ENCODE peak calls at places on chromosomes 13 and 19, in five cellular contexts. I is GM12892, E is breast epithelium, H is IMR-90, J is adrenal gland. P is an unnamed sample.

GRCh38 chr19:43455321-43456113 is 9.9 kb downstream of the LYPD3 start:
- DNase-seq in H (no peak), J (no peak), I (no peak), E (no peak), P (no peak)

GRCh38 chr13:72686766-72687165 is 40.7 kb downstream of the MZT1 start:
- DNase-seq in H (no peak), J (no peak), I (no peak), E (no peak), P (no peak)

GRCh38 chr19:30719189-30719990 is 347.2 kb downstream of the ZNF536 start:
- DNase-seq in E (no peak), I (peak), J (peak), H (no peak), P (no peak)

GRCh38 chr19:5691930-5692784 is 2.1 kb downstream of the RPL36 start:
- DNase-seq in E (no peak), I (no peak), J (peak), H (peak), P (peak)

GRCh38 chr13:24128962-24129361 is 31.6 kb upstream of the SPATA13 start:
- DNase-seq in I (no peak), J (no peak), H (no peak), E (no peak), P (no peak)

GRCh38 chr13:60018536-60018935 is 145.2 kb downstream of the DIAPH3 start:
- DNase-seq in J (no peak), I (no peak), H (no peak), E (no peak), P (no peak)

GRCh38 chr13:112071902-112072530 is 5.1 kb downstream of the SOX1 start:
- DNase-seq in H (no peak), J (no peak), I (no peak), E (no peak), P (no peak)

GRCh38 chr19:14837391-14837790 is 2.4 kb upstream of the OR7A5 start:
- DNase-seq in J (no peak), E (no peak), I (no peak), H (no peak), P (no peak)

GRCh38 chr13:36130542-36131214 is 504 bp downstream of the DCLK1 start:
- DNase-seq in I (no peak), E (no peak), H (no peak), J (peak), P (no peak)

GRCh38 chr13:98822238-98822606 is 69.8 kb upstream of the SLC15A1 start:
- DNase-seq in I (no peak), E (no peak), J (peak), H (peak), P (no peak)

GRCh38 chr19:28351761-28352160 is 861.2 kb downstream of the UQCRFS1 start:
- DNase-seq in H (no peak), I (no peak), J (no peak), E (no peak), P (no peak)

GRCh38 chr19:55086730-55087541 is 11.3 kb downstream of the EPS8L1 start:
- DNase-seq in H (peak), I (peak), J (peak), E (peak), P (peak)

GRCh38 chr19:39735688-39736087 is 2.1 kb downstream of the CLC start:
- DNase-seq in E (no peak), J (no peak), I (no peak), H (no peak), P (no peak)

GRCh38 chr13:52892925-52893324 is 44.5 kb upstream of the PCDH8 start:
- DNase-seq in I (no peak), H (no peak), J (no peak), E (no peak), P (no peak)

GRCh38 chr13:44463759-44464158 is 90.1 kb downstream of the SERP2 start:
- DNase-seq in J (no peak), E (no peak), H (no peak), I (no peak), P (no peak)

GRCh38 chr13:95629071-95629470 is 15.4 kb downstream of the DZIP1 start:
- DNase-seq in I (no peak), J (no peak), H (no peak), E (no peak), P (no peak)

GRCh38 chr13:75693227-75693626 is 57.1 kb downstream of the LMO7 start:
- DNase-seq in I (no peak), J (no peak), E (no peak), H (no peak), P (no peak)

GRCh38 chr13:75508002-75508548 is 26.1 kb upstream of the TBC1D4 start:
- DNase-seq in E (no peak), I (no peak), J (no peak), H (no peak), P (no peak)

GRCh38 chr19:15257782-15258181 is 25.5 kb upstream of the EPHX3 start:
- DNase-seq in E (no peak), H (no peak), J (no peak), I (no peak), P (no peak)

GRCh38 chr13:90270231-90270630 is 1077.3 kb upstream of the MIR17HG start:
- DNase-seq in J (no peak), E (no peak), I (no peak), H (no peak), P (no peak)

GRCh38 chr13:27101847-27102246 is 69.8 kb downstream of the USP12 start:
- DNase-seq in E (no peak), H (no peak), I (no peak), J (no peak), P (no peak)

GRCh38 chr13:60662595-60662994 is 265.6 kb downstream of the TDRD3 start:
- DNase-seq in J (no peak), H (no peak), I (no peak), E (no peak), P (no peak)

GRCh38 chr13:42957881-42958280 is 34.2 kb downstream of the EPSTI1 start:
- DNase-seq in H (no peak), E (no peak), J (no peak), I (no peak), P (no peak)

GRCh38 chr13:30061217-30061616 is 210.8 kb upstream of the UBL3 start:
- DNase-seq in E (no peak), J (no peak), I (no peak), H (peak), P (no peak)

GRCh38 chr19:40347476-40348124 is 597 bp downstream of the C19orf47 start:
- DNase-seq in H (no peak), J (no peak), I (no peak), E (no peak), P (no peak)

GRCh38 chr13:97211357-97211756 is 10.8 kb upstream of the MBNL2 start:
- DNase-seq in I (no peak), E (no peak), J (no peak), H (peak), P (no peak)

GRCh38 chr13:89832827-89833226 is 1514.7 kb upstream of the MIR17HG start:
- DNase-seq in I (no peak), E (no peak), J (no peak), H (peak), P (no peak)

GRCh38 chr13:21694831-21695230 is 24.0 kb downstream of the FGF9 start:
- DNase-seq in E (no peak), I (no peak), H (no peak), J (no peak), P (no peak)

GRCh38 chr19:10290876-10291553 is 1.3 kb downstream of the ICAM5 start:
- DNase-seq in J (peak), I (no peak), E (no peak), H (peak), P (peak)

GRCh38 chr19:54451997-54452396 is 3.0 kb downstream of the LENG8 start:
- DNase-seq in H (no peak), I (no peak), J (no peak), E (no peak), P (no peak)

GRCh38 chr19:45506246-45506990 is 861 bp upstream of the VASP start:
- DNase-seq in E (peak), I (peak), H (peak), J (peak), P (peak)

GRCh38 chr13:44206429-44206828 is 167.2 kb upstream of the SERP2 start:
- DNase-seq in H (no peak), I (no peak), J (no peak), E (no peak), P (no peak)

GRCh38 chr13:30409911-30410704 is 12.2 kb upstream of the UBE2L5 start:
- DNase-seq in E (no peak), H (peak), I (no peak), J (peak), P (no peak)

GRCh38 chr13:62418872-62419271 is 1003.2 kb upstream of the PCDH20 start:
- DNase-seq in J (no peak), H (peak), E (no peak), I (no peak), P (no peak)

GRCh38 chr19:10137751-10138682 is 18.3 kb upstream of the EIF3G start:
- DNase-seq in H (no peak), I (no peak), J (peak), E (no peak), P (no peak)

GRCh38 chr19:32339988-32340874 is 5.2 kb upstream of the ZNF507 start:
- DNase-seq in I (peak), J (peak), E (peak), H (peak), P (peak)

GRCh38 chr13:72463561-72463960 is 263.9 kb downstream of the MZT1 start:
- DNase-seq in H (no peak), I (no peak), J (no peak), E (no peak), P (no peak)

GRCh38 chr19:49301165-49301865 is 23.7 kb downstream of the SLC6A16 start:
- DNase-seq in E (peak), I (peak), H (peak), J (peak), P (peak)
- TF ChIP-seq POLR2A in E (no peak), I (no peak), H (no peak), J (no peak), P (no peak)

GRCh38 chr13:113588394-113589111 is 4.0 kb downstream of the TFDP1 start:
- DNase-seq in I (no peak), H (no peak), E (peak), J (no peak), P (no peak)
- TF ChIP-seq POLR2A in I (peak), H (no peak), E (no peak), J (no peak), P (peak)

DNA sequence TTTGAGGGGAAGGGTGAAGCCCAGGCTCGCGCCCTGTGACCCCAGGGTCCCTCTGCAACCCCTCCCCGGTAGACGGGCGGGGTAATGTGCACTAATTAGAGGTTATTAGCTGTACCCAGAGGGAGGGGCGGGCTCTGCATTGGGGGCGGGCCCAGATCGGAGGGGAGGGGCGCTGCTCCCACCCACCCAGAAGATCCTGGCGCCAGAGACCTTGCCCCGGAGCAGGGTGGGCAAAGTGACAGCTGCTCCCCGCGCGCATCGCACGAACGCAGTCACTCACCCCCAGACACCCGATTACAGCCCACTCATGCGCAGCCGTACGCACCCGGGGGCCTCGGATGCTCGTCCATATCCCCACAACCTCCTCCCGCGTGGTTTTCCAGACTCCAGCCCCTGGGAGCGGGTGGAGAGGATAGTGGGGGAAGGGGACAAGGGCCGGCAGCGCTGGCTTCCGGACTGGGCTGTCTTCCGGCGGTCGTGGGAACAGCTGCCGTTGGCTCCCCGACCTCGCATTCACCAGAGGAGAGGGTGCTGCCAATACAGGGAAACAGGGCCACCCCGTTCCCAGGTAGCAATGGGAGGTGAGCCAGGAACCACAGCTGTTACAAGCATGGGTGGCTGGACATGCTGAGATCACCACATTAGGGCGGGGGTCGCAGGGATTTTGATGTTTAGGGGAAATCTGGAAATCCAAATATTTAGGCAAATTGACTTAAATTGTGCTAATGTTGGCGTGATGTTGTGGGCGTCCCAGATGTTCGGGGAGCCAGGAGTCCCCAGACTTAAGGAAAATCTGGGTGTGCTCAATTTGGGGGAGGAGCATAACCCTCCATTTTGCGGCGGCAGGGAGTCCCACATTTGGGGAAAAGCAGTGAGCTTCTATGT is 2.9 kb upstream of the HOOK2 start:
- DNase-seq in E (peak), H (peak), I (no peak), J (peak), P (peak)
- TF ChIP-seq POLR2A in E (no peak), H (peak), I (peak), J (no peak), P (peak)

GRCh38 chr13:40172149-40172591 is 494.3 kb downstream of the FOXO1 start:
- DNase-seq in E (no peak), J (no peak), H (no peak), I (no peak), P (no peak)
- TF ChIP-seq POLR2A in E (no peak), J (no peak), H (no peak), I (no peak), P (no peak)

DNA sequence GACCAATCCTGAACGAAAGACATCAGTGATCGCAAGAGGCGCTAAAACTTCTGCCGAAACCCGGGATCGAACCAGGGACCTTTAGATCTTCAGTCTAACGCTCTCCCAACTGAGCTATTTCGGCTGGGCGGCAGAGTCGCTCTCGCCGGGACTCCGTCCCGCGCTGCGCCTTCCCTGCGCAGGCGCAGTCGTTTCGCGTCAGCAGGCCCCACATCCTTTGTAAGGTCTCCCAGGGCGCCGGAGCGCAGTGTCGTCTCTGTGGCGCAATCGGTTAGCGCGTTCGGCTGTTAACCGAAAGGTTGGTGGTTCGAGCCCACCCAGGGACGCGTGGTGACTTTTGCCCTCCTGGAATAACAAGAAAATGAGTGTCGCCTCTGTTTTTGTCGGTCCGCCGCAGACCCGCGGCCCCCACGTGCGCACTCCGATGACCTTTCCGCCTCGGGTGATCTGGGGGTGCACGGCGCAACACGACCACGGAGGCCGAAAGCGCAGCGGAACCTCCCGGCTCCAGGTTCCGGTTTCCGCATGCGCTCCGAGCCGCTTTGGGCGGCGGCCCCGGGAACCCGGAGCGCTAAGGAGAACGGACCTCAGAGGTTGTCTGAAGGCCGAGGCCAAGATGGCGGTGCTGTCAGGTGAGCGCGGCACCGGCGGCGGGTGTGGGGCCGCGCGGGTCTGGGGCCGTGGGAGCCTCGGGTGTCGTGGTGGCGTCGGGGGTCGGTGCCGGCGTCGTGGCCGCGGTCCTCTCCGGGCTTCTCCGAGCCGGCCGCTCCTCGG is at the start of gene NDUFS7:
- DNase-seq in H (peak), I (peak), E (peak), J (peak), P (peak)
- TF ChIP-seq POLR2A in H (peak), I (peak), E (no peak), J (peak), P (peak)

GRCh38 chr19:3669616-3670257 is 30.5 kb downstream of the PIP5K1C start:
- DNase-seq in I (no peak), J (no peak), H (no peak), E (no peak), P (no peak)

GRCh38 chr19:3672575-3672948 is 27.7 kb downstream of the PIP5K1C start:
- DNase-seq in J (no peak), E (no peak), I (no peak), H (no peak), P (no peak)

GRCh38 chr19:3670258-3670795 is 29.9 kb downstream of the PIP5K1C start:
- DNase-seq in H (peak), I (no peak), J (peak), E (peak), P (peak)

GRCh38 chr19:3671680-3672574 is 28.3 kb downstream of the PIP5K1C start:
- DNase-seq in I (no peak), J (no peak), E (no peak), H (peak), P (peak)

GRCh38 chr19:3670796-3671679 is 29.2 kb downstream of the PIP5K1C start:
- DNase-seq in I (peak), E (no peak), H (peak), J (peak), P (peak)
- TF ChIP-seq POLR2A in I (no peak), E (no peak), H (peak), J (no peak), P (no peak)

GRCh38 chr13:49651775-49652690 is 23.7 kb downstream of the ARL11 start:
- DNase-seq in I (no peak), E (no peak), H (no peak), J (no peak), P (no peak)
- TF ChIP-seq POLR2A in I (no peak), E (no peak), H (no peak), J (no peak), P (no peak)

GRCh38 chr19:49860716-49861100 is 6.7 kb downstream of the PNKP start:
- DNase-seq in I (no peak), J (peak), E (no peak), H (no peak), P (no peak)
- TF ChIP-seq POLR2A in I (no peak), J (no peak), E (no peak), H (no peak), P (no peak)

P was measured in erythroblast.